ENCODE peak calls at places on chromosomes 5 and 9, in eight cellular contexts. X, Q, I, Y, F, O, N and V are unnamed samples.

GRCh38 chr5:132971483-132972435 is 8.3 kb upstream of the AFF4 start:
- DNase-seq in X (no peak), Q (no peak), N (no peak), O (peak; percentile 28), I (no peak), F (no peak), Y (no peak), V (no peak)

GRCh38 chr5:7876867-7877266 is 7.9 kb downstream of the MTRR start:
- DNase-seq in I (no peak), O (peak; percentile 50), Q (no peak), F (no peak), X (no peak), Y (no peak), N (no peak), V (no peak)

GRCh38 chr9:14343236-14343947 is 29.5 kb upstream of the NFIB start:
- DNase-seq in O (no peak), X (no peak), I (no peak), N (no peak), Q (no peak), Y (no peak), F (no peak), V (no peak)

GRCh38 chr5:124179788-124180187 is 566.7 kb downstream of the ZNF608 start:
- DNase-seq in Y (no peak), Q (peak; percentile 60), N (no peak), I (no peak), X (no peak), F (no peak), O (no peak), V (no peak)

GRCh38 chr9:4862506-4863250 is 69.9 kb downstream of the RCL1 start:
- DNase-seq in Q (no peak), Y (no peak), I (no peak), O (peak; percentile 19), X (no peak), N (no peak), F (no peak), V (no peak)

GRCh38 chr5:160260881-160261815 is 31.8 kb downstream of the FABP6 start:
- DNase-seq in N (no peak), I (peak; percentile 43), O (peak; percentile 93), Q (no peak), F (no peak), Y (no peak), X (peak; percentile 70), V (no peak)

GRCh38 chr5:173283318-173284288 is 44.6 kb downstream of the STC2 start:
- DNase-seq in Q (peak; percentile 25), F (peak; percentile 85), O (peak; percentile 45), Y (peak; percentile 71), X (no peak), I (peak; percentile 74), N (peak; percentile 25), V (peak; percentile 23)

GRCh38 chr9:83182071-83182470 is 119.1 kb upstream of the RASEF start:
- DNase-seq in N (no peak), Q (no peak), F (no peak), Y (no peak), O (no peak), I (no peak), X (no peak), V (no peak)

GRCh38 chr5:142248853-142249462 is 75.9 kb downstream of the SPRY4 start:
- DNase-seq in Y (no peak), X (no peak), O (peak; percentile 38), N (no peak), Q (peak; percentile 83), I (no peak), F (no peak), V (no peak)

GRCh38 chr5:43304520-43304919 is 8.7 kb downstream of the HMGCS1 start:
- DNase-seq in O (peak; percentile 55), X (no peak), F (no peak), Y (no peak), Q (no peak), I (no peak), N (no peak), V (no peak)

GRCh38 chr5:169584998-169585451 is 1.5 kb downstream of the SPDL1 start:
- DNase-seq in N (no peak), X (no peak), I (no peak), O (peak; percentile 8), Q (no peak), F (no peak), Y (no peak), V (no peak)
- TF ChIP-seq CTCF in N (no peak), X (no peak), I (peak; percentile 23), O (no peak), Q (no peak), F (no peak), Y (no peak), V (no peak)

DNA sequence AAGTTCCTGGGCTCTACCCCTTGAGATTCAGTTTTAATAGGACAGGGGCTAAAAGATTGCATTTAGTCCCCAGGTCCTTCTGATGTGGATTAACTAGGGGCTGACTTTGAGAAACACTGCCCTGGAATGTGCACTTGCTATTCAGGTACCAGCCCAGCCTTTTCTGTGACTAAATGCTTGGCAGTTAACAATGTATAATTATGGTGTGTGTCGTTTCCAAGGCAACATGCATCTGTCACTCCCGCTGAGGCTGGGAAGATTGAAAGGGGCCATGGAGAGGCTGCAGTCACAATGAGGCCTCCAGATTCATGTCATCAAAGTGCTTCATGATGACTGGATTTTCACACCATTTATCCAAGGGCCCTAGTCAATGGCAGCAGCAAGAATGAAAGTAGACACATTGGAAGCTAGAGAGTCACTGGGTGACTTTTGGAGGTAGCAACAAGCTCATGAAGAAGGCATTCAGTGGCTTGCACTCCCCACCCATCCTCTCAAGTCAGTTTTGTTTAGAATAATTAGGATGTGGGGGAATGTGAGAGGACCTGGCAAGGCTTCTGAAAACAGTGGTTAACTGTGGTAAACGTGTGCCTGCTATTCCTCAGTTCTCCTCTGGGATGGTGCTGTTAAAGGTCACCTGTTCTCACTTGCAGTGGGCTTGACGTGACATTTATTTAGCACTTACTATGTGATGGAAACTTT is 28.3 kb downstream of the RAI14 start:
- DNase-seq in I (no peak), Q (no peak), F (no peak), O (peak; percentile 44), X (peak; percentile 50), N (no peak), Y (peak; percentile 24), V (no peak)
- TF ChIP-seq CTCF in I (peak; percentile 33), Q (no peak), F (no peak), O (peak; percentile 19), X (peak; percentile 35), N (no peak), Y (peak; percentile 47), V (no peak)

GRCh38 chr9:125241000-125241862 is at the start of gene HSPA5:
- DNase-seq in F (peak; percentile 99), O (peak; percentile 99), X (peak; percentile 99), Q (peak; percentile 99), Y (peak; percentile 98), I (peak; percentile 98), N (peak; percentile 96), V (peak; percentile 99)
- TF ChIP-seq CTCF in F (no peak), O (no peak), X (no peak), Q (no peak), Y (peak; percentile 45), I (peak; percentile 31), N (no peak), V (peak; percentile 58)

GRCh38 chr9:37333288-37333687 is 89.2 kb upstream of the GRHPR start:
- DNase-seq in I (no peak), Q (no peak), O (no peak), Y (no peak), F (no peak), X (no peak), N (no peak), V (no peak)
- TF ChIP-seq CTCF in I (peak; percentile 34), Q (no peak), O (peak; percentile 8), Y (peak; percentile 37), F (no peak), X (no peak), N (no peak), V (no peak)

GRCh38 chr5:14125262-14125661 is 17.9 kb upstream of the TRIO start:
- DNase-seq in N (no peak), O (no peak), X (no peak), I (no peak), F (no peak), Y (no peak), Q (no peak), V (no peak)

GRCh38 chr5:14128079-14128478 is 15.1 kb upstream of the TRIO start:
- DNase-seq in Q (no peak), Y (no peak), F (no peak), I (no peak), N (no peak), X (no peak), O (no peak), V (no peak)

GRCh38 chr5:14123974-14124482 is 19.1 kb upstream of the TRIO start:
- DNase-seq in X (no peak), Y (no peak), N (no peak), F (no peak), I (no peak), Q (no peak), O (no peak), V (no peak)

GRCh38 chr5:14129123-14129522 is 14.0 kb upstream of the TRIO start:
- DNase-seq in O (no peak), F (no peak), Y (no peak), Q (no peak), N (no peak), X (no peak), I (no peak), V (no peak)

GRCh38 chr5:14127587-14127986 is 15.6 kb upstream of the TRIO start:
- DNase-seq in N (no peak), F (no peak), O (no peak), Y (no peak), I (no peak), X (no peak), Q (no peak), V (no peak)
- TF ChIP-seq CTCF in N (no peak), F (no peak), O (no peak), Y (no peak), I (no peak), X (no peak), Q (no peak), V (no peak)